ENCODE peak calls at places on chromosomes 5 and 9, in six cellular contexts. G, M, J, P, F and L are unnamed samples.

GRCh38 chr9:74172874-74173273 is 324.3 kb upstream of the RORB start:
- DNase-seq in G (no peak), J (no peak), P (peak), F (no peak), M (no peak), L (peak)

GRCh38 chr5:148507644-148508043 is 123.9 kb downstream of the FBXO38 start:
- DNase-seq in F (no peak), M (no peak), P (no peak), G (no peak), J (no peak), L (no peak)

GRCh38 chr5:96703384-96703910 is 41.3 kb downstream of the CAST start:
- DNase-seq in G (no peak), P (no peak), M (peak), F (peak), J (no peak), L (peak)

GRCh38 chr5:132807163-132807838 is 5.8 kb upstream of the SOWAHA start:
- DNase-seq in P (no peak), F (no peak), J (no peak), M (no peak), G (peak), L (no peak)

GRCh38 chr9:93808115-93809029 is 146.8 kb downstream of the BARX1 start:
- DNase-seq in J (no peak), G (no peak), P (peak), M (no peak), F (no peak), L (no peak)

GRCh38 chr5:675876-676698 is 17.1 kb downstream of the TPPP start:
- DNase-seq in J (no peak), F (no peak), M (no peak), P (no peak), G (peak), L (no peak)

GRCh38 chr9:81626511-81626910 is 62.8 kb downstream of the TLE1 start:
- DNase-seq in P (no peak), M (no peak), F (peak), G (no peak), J (no peak), L (no peak)

GRCh38 chr5:148791334-148791667 is 35.1 kb upstream of the ADRB2 start:
- DNase-seq in M (peak), J (no peak), F (no peak), P (peak), G (no peak), L (peak)

GRCh38 chr5:180096616-180097015 is 25.1 kb upstream of the RNF130 start:
- DNase-seq in J (no peak), P (no peak), F (no peak), M (no peak), G (no peak), L (no peak)

GRCh38 chr5:65341835-65342234 is 139.9 kb downstream of the ADAMTS6 start:
- DNase-seq in P (no peak), F (no peak), G (no peak), J (no peak), M (no peak), L (no peak)

GRCh38 chr9:74773886-74774479 is 113.7 kb downstream of the TRPM6 start:
- DNase-seq in G (peak), F (peak), J (peak), P (peak), M (peak), L (peak)

GRCh38 chr5:90941002-90941720 is 382.6 kb downstream of the ADGRV1 start:
- DNase-seq in M (no peak), P (no peak), J (no peak), F (no peak), G (no peak), L (no peak)

GRCh38 chr5:126468091-126468490 is 44.9 kb downstream of the GRAMD2B start:
- DNase-seq in J (no peak), P (no peak), M (no peak), F (no peak), G (no peak), L (no peak)

GRCh38 chr5:143600396-143601075 is 197.1 kb upstream of the NR3C1 start:
- DNase-seq in M (peak), J (no peak), G (no peak), P (no peak), F (peak), L (no peak)

GRCh38 chr5:42423285-42424152 is at the start of gene GHR:
- DNase-seq in P (peak), F (peak), M (peak), J (no peak), G (peak), L (peak)

GRCh38 chr9:113635586-113635985 is 172.1 kb downstream of the RGS3 start:
- DNase-seq in F (no peak), J (no peak), P (no peak), M (no peak), G (peak), L (no peak)

GRCh38 chr9:72207278-72207677 is 58.0 kb downstream of the GDA start:
- DNase-seq in F (no peak), M (no peak), P (peak), J (no peak), G (no peak), L (peak)

GRCh38 chr5:10611290-10611689 is 47.4 kb downstream of the ANKRD33B start:
- DNase-seq in G (no peak), F (peak), P (no peak), J (no peak), M (peak), L (no peak)

GRCh38 chr5:31987985-31988710 is 186.0 kb downstream of the GOLPH3 start:
- DNase-seq in M (peak), F (peak), J (no peak), G (no peak), P (no peak), L (no peak)

GRCh38 chr5:37869221-37869620 is 29.4 kb upstream of the GDNF start:
- DNase-seq in P (no peak), F (no peak), M (no peak), J (no peak), G (no peak), L (no peak)

GRCh38 chr5:83306572-83307241 is 164.8 kb upstream of the VCAN start:
- DNase-seq in P (peak), F (peak), M (peak), J (peak), G (peak), L (peak)

GRCh38 chr9:120378680-120379079 is 201.3 kb downstream of the CDK5RAP2 start:
- DNase-seq in M (no peak), P (no peak), J (no peak), F (peak), G (peak), L (no peak)

DNA sequence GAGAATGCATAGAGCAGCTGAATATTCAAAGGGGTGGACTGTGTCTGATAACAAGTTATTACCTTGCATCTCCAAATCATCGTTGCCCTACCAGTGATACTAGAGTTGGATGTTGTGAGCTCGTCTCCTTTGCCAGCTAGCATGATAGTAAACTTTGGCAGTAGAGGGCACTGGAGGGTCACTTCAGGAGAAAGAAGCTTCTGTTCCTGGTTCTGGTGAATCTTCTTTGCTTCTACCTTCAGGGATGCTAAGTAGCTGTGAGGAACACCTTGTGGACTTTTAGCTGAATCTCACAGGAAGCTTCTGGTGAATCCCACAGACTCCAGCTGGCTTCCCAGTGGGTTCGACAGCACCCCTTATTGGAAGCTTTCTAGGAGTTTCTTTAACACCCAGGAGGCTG is 626.6 kb upstream of the SGCD start:
- DNase-seq in G (no peak), J (no peak), F (no peak), P (no peak), M (no peak), L (no peak)
- TF ChIP-seq CTCF in G (no peak), J (no peak), F (no peak), P (no peak), M (no peak), L (peak)

GRCh38 chr9:109251080-109251775 is 69.6 kb downstream of the EPB41L4B start:
- DNase-seq in F (peak), P (no peak), J (no peak), M (peak), G (no peak), L (no peak)

GRCh38 chr9:109251776-109252106 is 69.1 kb downstream of the EPB41L4B start:
- DNase-seq in M (no peak), F (no peak), P (no peak), J (no peak), G (no peak), L (no peak)

GRCh38 chr9:109253241-109253636 is 67.6 kb downstream of the EPB41L4B start:
- DNase-seq in J (no peak), P (no peak), F (no peak), M (no peak), G (no peak), L (no peak)

GRCh38 chr9:109253637-109254284 is 67.1 kb downstream of the EPB41L4B start:
- DNase-seq in J (no peak), P (no peak), F (peak), M (peak), G (no peak), L (no peak)

DNA sequence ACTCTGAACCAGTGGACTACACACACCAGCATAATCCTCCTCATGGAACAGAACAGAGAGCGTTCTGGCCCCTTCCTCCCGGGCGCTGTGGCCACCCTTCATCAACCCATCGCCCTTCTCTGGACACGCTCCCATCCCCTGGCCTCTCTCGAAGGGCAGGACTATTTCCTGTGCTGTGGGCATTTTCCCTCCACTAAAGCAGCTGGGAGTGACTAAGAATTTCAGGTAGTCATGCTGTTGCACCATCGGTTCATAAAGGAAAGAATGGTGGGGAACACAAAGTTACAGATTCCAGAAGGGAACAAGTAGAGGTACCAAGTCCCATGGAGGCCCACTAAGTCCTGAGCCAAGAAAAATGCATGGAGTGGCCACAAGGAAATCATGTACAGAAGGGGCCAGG is 68.6 kb downstream of the EPB41L4B start:
- DNase-seq in M (no peak), P (no peak), G (no peak), F (no peak), J (no peak), L (no peak)
- TF ChIP-seq CTCF in M (no peak), P (no peak), G (no peak), F (no peak), J (no peak), L (no peak)

GRCh38 chr5:97968346-97968745 is 785.3 kb upstream of the RIOK2 start:
- DNase-seq in G (no peak), P (no peak), F (no peak), M (no peak), J (no peak), L (no peak)

GRCh38 chr5:97967292-97967691 is 784.2 kb upstream of the RIOK2 start:
- DNase-seq in G (no peak), M (no peak), J (no peak), P (no peak), F (no peak), L (no peak)
- TF ChIP-seq CTCF in G (no peak), M (no peak), J (no peak), P (no peak), F (no peak), L (no peak)

DNA sequence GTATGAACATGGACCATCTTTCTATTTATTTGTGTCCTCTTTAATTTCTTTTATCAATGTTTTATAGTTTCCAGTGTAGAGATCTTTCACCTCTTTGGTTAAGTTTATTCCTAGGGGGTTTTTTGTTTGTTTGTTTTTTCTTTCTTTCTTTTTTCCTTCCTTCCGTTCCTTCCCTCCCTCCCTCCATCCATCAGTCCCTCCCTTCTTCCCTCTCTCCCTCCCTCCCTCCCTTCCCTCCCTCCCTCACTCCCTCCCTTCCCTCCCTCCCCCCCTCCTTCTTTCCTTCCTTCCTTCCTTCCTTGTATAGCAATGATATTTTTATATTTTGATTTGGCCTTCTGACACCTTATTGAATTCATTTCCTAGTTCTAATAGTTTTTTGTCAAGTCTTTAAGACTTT is 23.4 kb upstream of the IGFBPL1 start:
- DNase-seq in F (no peak), P (no peak), M (no peak), J (no peak), G (no peak), L (no peak)
- TF ChIP-seq CTCF in F (no peak), P (no peak), M (no peak), J (no peak), G (no peak), L (no peak)

GRCh38 chr9:37956904-37957663 is 53.2 kb upstream of the SLC25A51 start:
- DNase-seq in F (no peak), G (no peak), M (no peak), J (no peak), P (no peak), L (no peak)
- TF ChIP-seq CTCF in F (no peak), G (no peak), M (no peak), J (no peak), P (no peak), L (no peak)

DNA sequence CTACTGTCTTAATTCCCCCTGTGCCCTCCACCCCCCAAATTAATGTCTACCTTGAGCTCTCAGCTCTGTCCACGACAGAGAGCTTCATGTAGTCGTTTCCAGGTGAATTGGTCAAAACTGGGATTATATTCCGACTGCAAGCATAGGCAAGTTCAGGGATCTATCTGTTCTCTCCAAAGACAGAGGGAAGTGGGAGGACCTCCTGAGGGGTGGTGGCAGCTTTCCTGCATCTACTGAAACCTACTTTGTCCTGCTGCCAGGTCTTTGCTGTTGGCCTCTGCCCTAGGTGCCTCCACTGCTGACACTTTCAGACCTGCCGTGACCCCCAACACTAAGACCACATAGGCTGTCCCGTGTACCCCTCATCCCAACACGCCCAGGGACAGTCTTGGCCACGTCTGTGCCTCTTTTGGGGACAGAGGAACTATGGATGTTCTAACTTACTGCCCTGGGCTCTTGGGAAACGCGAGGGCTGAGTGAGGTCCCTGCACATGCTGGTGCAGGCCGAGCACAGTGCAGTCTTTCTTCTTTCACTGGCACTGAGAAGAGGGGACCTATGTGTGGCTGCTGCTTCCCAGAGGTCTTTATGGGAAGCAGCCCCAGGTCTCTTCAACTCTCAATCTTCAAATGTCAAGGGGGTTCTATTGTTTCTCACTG is 125.6 kb downstream of the NTRK2 start:
- DNase-seq in J (no peak), G (no peak), M (no peak), P (no peak), F (no peak), L (no peak)
- TF ChIP-seq CTCF in J (no peak), G (no peak), M (no peak), P (no peak), F (no peak), L (no peak)

DNA sequence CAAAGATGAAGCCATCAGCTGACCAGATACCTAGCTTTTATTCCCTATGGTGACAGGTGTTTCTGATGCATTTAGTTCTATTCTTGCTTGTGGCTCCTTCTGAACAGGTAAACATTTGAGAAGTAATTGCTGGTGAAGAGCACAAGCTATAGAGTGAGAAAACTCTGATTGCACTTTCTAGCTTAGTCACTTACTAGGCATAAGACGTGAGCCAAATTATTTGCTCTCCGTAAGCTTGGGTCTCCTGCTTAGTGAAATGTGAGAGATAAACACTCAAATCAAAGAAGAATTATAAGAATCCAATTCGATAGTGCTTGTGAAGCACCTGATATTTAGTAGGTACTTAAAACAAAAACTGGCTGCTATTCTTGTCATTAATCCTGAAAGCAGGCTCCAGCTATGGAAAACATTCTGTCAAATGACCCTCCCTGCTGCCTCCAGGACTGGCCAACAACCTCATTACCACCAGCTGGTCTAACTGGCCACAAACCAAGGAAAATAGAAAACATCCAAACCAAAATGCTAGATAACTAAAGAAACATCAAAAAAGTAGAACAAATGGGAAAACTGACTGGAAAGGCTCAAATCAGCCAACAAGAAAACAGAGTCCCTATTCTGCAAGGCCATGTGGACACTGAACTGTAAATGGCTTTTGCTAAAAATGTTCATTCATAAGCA is 616.2 kb downstream of the DTWD2 start:
- DNase-seq in G (no peak), P (no peak), F (peak), J (no peak), M (peak), L (no peak)
- TF ChIP-seq CTCF in G (no peak), P (no peak), F (no peak), J (no peak), M (no peak), L (no peak)